ENCODE peak calls at places on chromosomes 11 and 22, in ten cellular contexts. Y, R, U, M, O, N, B, J, C and W are unnamed samples.

GRCh38 chr22:46602025-46602424 is 18.2 kb upstream of the GRAMD4 start:
- DNase-seq in Y (no peak), R (peak; percentile 31), U (no peak), M (no peak), O (no peak), N (no peak), B (no peak), J (no peak), C (no peak), W (no peak)

GRCh38 chr11:14454861-14455632 is 44.6 kb downstream of the COPB1 start:
- DNase-seq in Y (no peak), R (no peak), U (peak; percentile 53), M (no peak), O (no peak), N (no peak), B (peak; percentile 45), J (no peak), C (no peak), W (peak; percentile 62)

GRCh38 chr11:130171534-130171933 is 12.0 kb downstream of the ST14 start:
- DNase-seq in Y (no peak), R (no peak), U (no peak), M (no peak), O (no peak), N (no peak), B (no peak), J (no peak), C (no peak), W (no peak)

GRCh38 chr11:9905562-9905961 is 241.7 kb downstream of the SWAP70 start:
- DNase-seq in Y (no peak), R (no peak), U (no peak), M (no peak), O (no peak), N (no peak), B (no peak), J (no peak), C (no peak), W (no peak)

GRCh38 chr22:33057363-33057995 is 702 bp downstream of the SYN3 start:
- DNase-seq in Y (no peak), R (no peak), U (no peak), M (no peak), O (no peak), N (no peak), B (no peak), J (no peak), C (no peak), W (no peak)

GRCh38 chr22:22674473-22674872 is 30.1 kb downstream of the GGTLC2 start:
- DNase-seq in Y (no peak), R (no peak), U (no peak), M (no peak), O (no peak), N (no peak), B (no peak), J (no peak), C (no peak), W (no peak)

GRCh38 chr11:46457659-46458058 is 66.1 kb upstream of the CHRM4 start:
- DNase-seq in Y (peak; percentile 49), R (no peak), U (peak; percentile 54), M (no peak), O (no peak), N (no peak), B (no peak), J (no peak), C (no peak), W (peak; percentile 44)

GRCh38 chr11:130979386-130979972 is 63.2 kb upstream of the SNX19 start:
- DNase-seq in Y (no peak), R (no peak), U (peak; percentile 58), M (peak; percentile 30), O (no peak), N (peak; percentile 3), B (no peak), J (no peak), C (no peak), W (peak; percentile 75)

GRCh38 chr11:132030896-132031295 is 660.5 kb downstream of the NTM start:
- DNase-seq in Y (no peak), R (no peak), U (peak; percentile 57), M (no peak), O (no peak), N (no peak), B (no peak), J (no peak), C (no peak), W (no peak)
- H3K4me3 ChIP-seq in Y (no peak overlapping the region), R (no peak overlapping the region), U (no peak overlapping the region), M (no peak overlapping the region), O (no peak overlapping the region), N (no peak overlapping the region), B (no peak overlapping the region), J (no peak overlapping the region), C (no peak overlapping the region), W (no peak overlapping the region)

GRCh38 chr22:31230871-31231621 is 18.9 kb downstream of the LIMK2 start:
- DNase-seq in Y (peak; percentile 52), R (no peak), U (peak; percentile 82), M (peak; percentile 53), O (peak; percentile 74), N (no peak), B (peak; percentile 66), J (no peak), C (no peak), W (peak; percentile 88)
- TF ChIP-seq CTCF in Y (peak; percentile 71), R (peak; percentile 76), U (peak; percentile 79), M (peak; percentile 87), O (peak; percentile 76), N (peak; percentile 50), B (peak; percentile 83), J (peak; percentile 79), C (peak; percentile 61), W (peak; percentile 97)

DNA sequence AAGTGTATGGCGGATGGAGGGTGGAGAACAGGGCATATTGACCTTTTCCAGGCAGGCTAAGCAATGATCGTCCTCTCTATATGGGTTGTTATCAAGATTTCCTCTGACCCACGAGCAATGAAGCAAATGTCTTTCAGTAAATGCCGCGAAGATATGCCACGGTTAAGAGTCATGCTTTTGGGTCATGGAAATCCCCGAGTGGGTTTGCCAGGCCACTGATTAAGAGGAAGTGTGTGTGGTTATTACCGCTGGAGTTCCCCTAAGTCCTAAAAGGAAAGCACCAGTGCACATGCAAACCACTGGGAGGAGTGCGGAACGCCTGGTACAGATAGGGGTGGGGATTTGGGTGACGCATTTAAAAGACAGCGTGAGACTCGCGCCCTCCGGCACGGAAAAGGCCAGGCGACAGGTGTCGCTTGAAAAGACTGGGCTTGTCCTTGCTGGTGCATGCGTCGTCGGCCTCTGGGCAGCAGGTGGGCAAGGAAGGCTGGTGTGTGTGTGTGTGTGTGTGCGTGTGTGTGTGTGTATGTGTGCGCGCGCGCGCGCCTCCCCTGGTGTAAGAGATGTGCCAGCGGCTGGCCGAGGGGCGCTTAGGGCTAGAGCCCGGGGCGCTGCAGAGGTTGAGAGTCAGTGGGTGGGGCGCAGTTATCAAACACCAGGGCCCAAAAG is at the start of gene BIRC3:
- DNase-seq in Y (peak; percentile 86), R (peak; percentile 72), U (peak; percentile 87), M (peak; percentile 80), O (peak; percentile 87), N (peak; percentile 72), B (peak; percentile 88), J (peak; percentile 88), C (peak; percentile 86), W (peak; percentile 96)
- H3K4me3 ChIP-seq in Y (peak within 1 kb of the TSS; percentile 49), R (peak within 1 kb of the TSS; percentile 61), U (peak within 1 kb of the TSS; percentile 32), M (peak within 1 kb of the TSS; percentile 74), O (peak within 1 kb of the TSS; percentile 45), N (peak within 1 kb of the TSS; percentile 52), B (peak within 1 kb of the TSS; percentile 74), J (peak within 1 kb of the TSS; percentile 44), C (peak within 1 kb of the TSS; percentile 62), W (peak within 1 kb of the TSS; percentile 73)

GRCh38 chr11:66312549-66313320 is 4.1 kb downstream of the CD248 start:
- DNase-seq in Y (peak; percentile 99), R (peak; percentile 98), U (peak; percentile 100), M (peak; percentile 99), O (peak; percentile 97), N (peak; percentile 94), B (peak; percentile 100), J (peak; percentile 99), C (peak; percentile 99), W (peak; percentile 100)

GRCh38 chr11:66311965-66312548 is 4.8 kb downstream of the CD248 start:
- DNase-seq in Y (peak; percentile 89), R (peak; percentile 90), U (peak; percentile 95), M (peak; percentile 84), O (peak; percentile 95), N (peak; percentile 93), B (peak; percentile 96), J (peak; percentile 93), C (peak; percentile 91), W (peak; percentile 97)

GRCh38 chr11:66314561-66315497 is 2.0 kb downstream of the CD248 start:
- DNase-seq in Y (no peak), R (no peak), U (no peak), M (no peak), O (no peak), N (no peak), B (no peak), J (no peak), C (no peak), W (no peak)

GRCh38 chr11:66314186-66314501 is 2.7 kb downstream of the CD248 start:
- DNase-seq in Y (no peak), R (no peak), U (no peak), M (no peak), O (no peak), N (no peak), B (no peak), J (no peak), C (no peak), W (no peak)

GRCh38 chr11:66313321-66314185 is 3.3 kb downstream of the CD248 start:
- DNase-seq in Y (no peak), R (peak; percentile 57), U (peak; percentile 54), M (no peak), O (no peak), N (no peak), B (peak; percentile 87), J (no peak), C (no peak), W (peak; percentile 51)
- TF ChIP-seq CTCF in Y (no peak), R (no peak), U (peak; percentile 39), M (peak; percentile 40), O (no peak), N (no peak), B (peak; percentile 65), J (peak; percentile 30), C (no peak), W (peak; percentile 54)

GRCh38 chr11:61019818-61020405 is 48.4 kb downstream of the CD6 start:
- DNase-seq in Y (no peak), R (no peak), U (no peak), M (no peak), O (no peak), N (no peak), B (no peak), J (no peak), C (no peak), W (no peak)

GRCh38 chr11:61023086-61024035 is 51.9 kb downstream of the CD6 start:
- DNase-seq in Y (no peak), R (no peak), U (no peak), M (no peak), O (no peak), N (no peak), B (no peak), J (no peak), C (no peak), W (no peak)

GRCh38 chr11:61020706-61021235 is 49.3 kb downstream of the CD6 start:
- DNase-seq in Y (no peak), R (no peak), U (no peak), M (no peak), O (no peak), N (no peak), B (no peak), J (no peak), C (no peak), W (no peak)

GRCh38 chr11:61022311-61023085 is 51.0 kb downstream of the CD6 start:
- DNase-seq in Y (no peak), R (no peak), U (no peak), M (no peak), O (no peak), N (no peak), B (no peak), J (no peak), C (no peak), W (no peak)

GRCh38 chr11:61021661-61022212 is 50.3 kb downstream of the CD6 start:
- DNase-seq in Y (no peak), R (no peak), U (no peak), M (no peak), O (peak; percentile 32), N (no peak), B (peak; percentile 91), J (no peak), C (no peak), W (no peak)
- H3K4me3 ChIP-seq in Y (no peak overlapping the region), R (no peak overlapping the region), U (no peak overlapping the region), M (no peak overlapping the region), O (no peak overlapping the region), N (no peak overlapping the region), B (no peak overlapping the region), J (no peak overlapping the region), C (no peak overlapping the region), W (no peak overlapping the region)